ENCODE peak calls at places on chromosome 20, in six cellular contexts. One of them, this sample, is unnamed.

GRCh38 chr20:33111306-33111705 is 31.9 kb downstream of the BPIFB4 start:
- DNase-seq in NCI-H1092 treated with DMSO at 0.1 percent for 48 hours: no peak
- DNase-seq in mammary epithelial cell: no peak
- DNase-seq in ascending aorta: no peak
- DNase-seq in HT1080: no peak
- DNase-seq in fibroblast of the aortic adventitia: no peak
- DNase-seq in this sample: no peak

GRCh38 chr20:56350842-56351241 is 7.9 kb upstream of the FAM210B start:
- DNase-seq in NCI-H1092 treated with DMSO at 0.1 percent for 48 hours: no peak
- DNase-seq in mammary epithelial cell: no peak
- DNase-seq in ascending aorta: no peak
- DNase-seq in HT1080: peak; percentile 69
- DNase-seq in fibroblast of the aortic adventitia: no peak
- DNase-seq in this sample: no peak

GRCh38 chr20:403582-403957 is 4.5 kb upstream of the RBCK1 start:
- DNase-seq in NCI-H1092 treated with DMSO at 0.1 percent for 48 hours: no peak
- DNase-seq in mammary epithelial cell: no peak
- DNase-seq in ascending aorta: no peak
- DNase-seq in HT1080: no peak
- DNase-seq in fibroblast of the aortic adventitia: no peak
- DNase-seq in this sample: no peak

GRCh38 chr20:48205786-48206185 is 420.5 kb upstream of the SULF2 start:
- DNase-seq in NCI-H1092 treated with DMSO at 0.1 percent for 48 hours: no peak
- DNase-seq in mammary epithelial cell: no peak
- DNase-seq in ascending aorta: no peak
- DNase-seq in HT1080: no peak
- DNase-seq in fibroblast of the aortic adventitia: no peak
- DNase-seq in this sample: no peak

GRCh38 chr20:46477225-46477624 is 36.1 kb downstream of the ZNF334 start:
- DNase-seq in NCI-H1092 treated with DMSO at 0.1 percent for 48 hours: no peak
- DNase-seq in mammary epithelial cell: no peak
- DNase-seq in ascending aorta: no peak
- DNase-seq in HT1080: no peak
- DNase-seq in fibroblast of the aortic adventitia: no peak
- DNase-seq in this sample: no peak

GRCh38 chr20:3071610-3072529 is at the start of gene OXT:
- DNase-seq in NCI-H1092 treated with DMSO at 0.1 percent for 48 hours: no peak
- DNase-seq in mammary epithelial cell: no peak
- DNase-seq in ascending aorta: no peak
- DNase-seq in HT1080: no peak
- DNase-seq in fibroblast of the aortic adventitia: no peak
- DNase-seq in this sample: no peak

GRCh38 chr20:59004763-59005522 is 2.1 kb downstream of the CTSZ start:
- DNase-seq in NCI-H1092 treated with DMSO at 0.1 percent for 48 hours: no peak
- DNase-seq in mammary epithelial cell: no peak
- DNase-seq in ascending aorta: peak; percentile 79
- DNase-seq in HT1080: no peak
- DNase-seq in fibroblast of the aortic adventitia: no peak
- DNase-seq in this sample: no peak

GRCh38 chr20:10714236-10714975 is 40.6 kb upstream of the JAG1 start:
- DNase-seq in NCI-H1092 treated with DMSO at 0.1 percent for 48 hours: no peak
- DNase-seq in mammary epithelial cell: peak; percentile 29
- DNase-seq in ascending aorta: no peak
- DNase-seq in HT1080: no peak
- DNase-seq in fibroblast of the aortic adventitia: no peak
- DNase-seq in this sample: no peak

GRCh38 chr20:53914861-53915458 is 155.4 kb downstream of the BCAS1 start:
- DNase-seq in NCI-H1092 treated with DMSO at 0.1 percent for 48 hours: no peak
- DNase-seq in mammary epithelial cell: no peak
- DNase-seq in ascending aorta: no peak
- DNase-seq in HT1080: peak; percentile 46
- DNase-seq in fibroblast of the aortic adventitia: no peak
- DNase-seq in this sample: no peak

GRCh38 chr20:38728237-38728761 is 4.0 kb downstream of the SLC32A1 start:
- DNase-seq in NCI-H1092 treated with DMSO at 0.1 percent for 48 hours: no peak
- DNase-seq in mammary epithelial cell: no peak
- DNase-seq in ascending aorta: no peak
- DNase-seq in HT1080: no peak
- DNase-seq in fibroblast of the aortic adventitia: no peak
- DNase-seq in this sample: no peak

GRCh38 chr20:63698739-63699465 is 2.5 kb downstream of the TNFRSF6B start:
- DNase-seq in NCI-H1092 treated with DMSO at 0.1 percent for 48 hours: no peak
- DNase-seq in mammary epithelial cell: peak; percentile 94
- DNase-seq in ascending aorta: peak; percentile 82
- DNase-seq in HT1080: peak; percentile 96
- DNase-seq in fibroblast of the aortic adventitia: peak; percentile 82
- DNase-seq in this sample: no peak

GRCh38 chr20:5024103-5024502 is 22.8 kb upstream of the SLC23A2 start:
- DNase-seq in NCI-H1092 treated with DMSO at 0.1 percent for 48 hours: no peak
- DNase-seq in mammary epithelial cell: no peak
- DNase-seq in ascending aorta: no peak
- DNase-seq in HT1080: no peak
- DNase-seq in fibroblast of the aortic adventitia: peak; percentile 30
- DNase-seq in this sample: no peak

GRCh38 chr20:16518068-16518783 is 55.0 kb downstream of the KIF16B start:
- DNase-seq in NCI-H1092 treated with DMSO at 0.1 percent for 48 hours: peak; percentile 17
- DNase-seq in mammary epithelial cell: peak; percentile 47
- DNase-seq in ascending aorta: no peak
- DNase-seq in HT1080: peak; percentile 46
- DNase-seq in fibroblast of the aortic adventitia: peak; percentile 58
- DNase-seq in this sample: no peak

GRCh38 chr20:16530201-16530681 is 43.0 kb downstream of the KIF16B start:
- DNase-seq in NCI-H1092 treated with DMSO at 0.1 percent for 48 hours: no peak
- DNase-seq in mammary epithelial cell: peak; percentile 38
- DNase-seq in ascending aorta: no peak
- DNase-seq in HT1080: peak; percentile 38
- DNase-seq in fibroblast of the aortic adventitia: peak; percentile 8
- DNase-seq in this sample: no peak

GRCh38 chr20:25580711-25581110 is 4.6 kb downstream of the NINL start:
- DNase-seq in NCI-H1092 treated with DMSO at 0.1 percent for 48 hours: no peak
- DNase-seq in mammary epithelial cell: peak; percentile 41
- DNase-seq in ascending aorta: no peak
- DNase-seq in HT1080: no peak
- DNase-seq in fibroblast of the aortic adventitia: peak; percentile 72
- DNase-seq in this sample: no peak

GRCh38 chr20:56417911-56418310 is 5.9 kb downstream of the CASS4 start:
- DNase-seq in NCI-H1092 treated with DMSO at 0.1 percent for 48 hours: no peak
- DNase-seq in mammary epithelial cell: no peak
- DNase-seq in ascending aorta: no peak
- DNase-seq in HT1080: peak; percentile 22
- DNase-seq in fibroblast of the aortic adventitia: no peak
- DNase-seq in this sample: no peak